ENCODE peak calls at places on chromosomes 5 and 9, in seven cellular contexts. H, Q, L, D, E, K and V are unnamed samples.

GRCh38 chr9:126429190-126429589 is 102.6 kb downstream of the MVB12B start:
- DNase-seq in H (no peak), Q (no peak), L (no peak), D (no peak), E (no peak), K (no peak), V (no peak)

GRCh38 chr5:123262275-123262823 is 160.9 kb downstream of the CEP120 start:
- DNase-seq in H (no peak), Q (no peak), L (no peak), D (no peak), E (no peak), K (no peak), V (no peak)

GRCh38 chr5:115392611-115393010 is 96.2 kb upstream of the CCDC112 start:
- DNase-seq in H (no peak), Q (no peak), L (no peak), D (no peak), E (no peak), K (no peak), V (no peak)

GRCh38 chr5:42059291-42059690 is 134.2 kb downstream of the FBXO4 start:
- DNase-seq in H (no peak), Q (no peak), L (no peak), D (no peak), E (no peak), K (no peak), V (no peak)

GRCh38 chr5:39716532-39716971 is 291.8 kb upstream of the DAB2 start:
- DNase-seq in H (peak), Q (peak), L (peak), D (peak), E (no peak), K (no peak), V (no peak)

GRCh38 chr9:35658894-35659220 is 765 bp downstream of the CCDC107 start:
- DNase-seq in H (no peak), Q (no peak), L (no peak), D (peak), E (no peak), K (no peak), V (peak)

GRCh38 chr5:157558089-157558595 is 17.4 kb downstream of the ADAM19 start:
- DNase-seq in H (no peak), Q (no peak), L (no peak), D (no peak), E (no peak), K (no peak), V (no peak)

GRCh38 chr5:94021246-94021645 is 279.8 kb upstream of the POU5F2 start:
- DNase-seq in H (no peak), Q (no peak), L (peak), D (no peak), E (no peak), K (no peak), V (peak)

GRCh38 chr5:135039526-135040296 is 5.7 kb upstream of the PITX1 start:
- DNase-seq in H (no peak), Q (no peak), L (no peak), D (no peak), E (no peak), K (no peak), V (no peak)

GRCh38 chr5:34854459-34855174 is 15.7 kb downstream of the TTC23L start:
- DNase-seq in H (peak), Q (no peak), L (no peak), D (no peak), E (no peak), K (no peak), V (no peak)

GRCh38 chr9:93830224-93830596 is 124.9 kb downstream of the BARX1 start:
- DNase-seq in H (no peak), Q (no peak), L (no peak), D (no peak), E (no peak), K (peak), V (no peak)

GRCh38 chr9:91758491-91758981 is 191.5 kb downstream of the ROR2 start:
- DNase-seq in H (peak), Q (no peak), L (peak), D (peak), E (no peak), K (no peak), V (peak)

GRCh38 chr5:180328296-180329137 is 24.6 kb downstream of the GFPT2 start:
- DNase-seq in H (peak), Q (peak), L (peak), D (peak), E (peak), K (no peak), V (peak)

GRCh38 chr5:38500861-38501260 is 55.6 kb downstream of the LIFR start:
- DNase-seq in H (no peak), Q (no peak), L (no peak), D (no peak), E (no peak), K (no peak), V (no peak)

GRCh38 chr9:27851858-27852257 is 278.6 kb upstream of the C9orf72 start:
- DNase-seq in H (no peak), Q (no peak), L (no peak), D (no peak), E (no peak), K (no peak), V (no peak)

GRCh38 chr9:4668604-4669003 is 2.3 kb upstream of the SPATA6L start:
- DNase-seq in H (no peak), Q (no peak), L (no peak), D (no peak), E (no peak), K (no peak), V (no peak)

GRCh38 chr5:95669540-95669939 is 13.3 kb downstream of the SPATA9 start:
- DNase-seq in H (no peak), Q (peak), L (peak), D (no peak), E (no peak), K (no peak), V (peak)

GRCh38 chr5:80187691-80188090 is 68.2 kb downstream of the SERINC5 start:
- DNase-seq in H (no peak), Q (no peak), L (no peak), D (no peak), E (no peak), K (no peak), V (no peak)

GRCh38 chr9:75775966-75776691 is 114.3 kb upstream of the PCSK5 start:
- DNase-seq in H (no peak), Q (no peak), L (no peak), D (no peak), E (no peak), K (no peak), V (no peak)

GRCh38 chr9:99426443-99426842 is 204.4 kb downstream of the SEC61B start:
- DNase-seq in H (no peak), Q (no peak), L (no peak), D (peak), E (no peak), K (no peak), V (no peak)

GRCh38 chr5:9626955-9627354 is 3.2 kb downstream of the TAS2R1 start:
- DNase-seq in H (no peak), Q (no peak), L (no peak), D (no peak), E (no peak), K (no peak), V (no peak)

GRCh38 chr9:5482194-5482593 is 28.1 kb upstream of the PDCD1LG2 start:
- DNase-seq in H (no peak), Q (no peak), L (no peak), D (no peak), E (no peak), K (no peak), V (no peak)

GRCh38 chr5:178590924-178591423 is 781 bp upstream of the COL23A1 start:
- DNase-seq in H (no peak), Q (no peak), L (no peak), D (no peak), E (no peak), K (no peak), V (no peak)

GRCh38 chr5:51376504-51376903 is 6.7 kb upstream of the ISL1 start:
- DNase-seq in H (no peak), Q (no peak), L (no peak), D (no peak), E (no peak), K (no peak), V (no peak)

GRCh38 chr5:159906957-159907356 is 9.3 kb upstream of the ADRA1B start:
- DNase-seq in H (no peak), Q (no peak), L (peak), D (no peak), E (no peak), K (no peak), V (no peak)